ENCODE peak calls at places on chromosomes 7 and 10, in six cellular contexts. M is GM12878, H is H1, L is HepG2, I is HCT116, D is K562. N is an unnamed sample.

GRCh38 chr7:90869335-90869734 is 273.2 kb downstream of the CDK14 start:
- DNase-seq in L (no peak), I (no peak), M (no peak), D (no peak), H (no peak), N (no peak)

GRCh38 chr10:61918989-61919388 is 17.5 kb downstream of the ARID5B start:
- DNase-seq in H (no peak), M (no peak), I (no peak), L (no peak), D (no peak), N (no peak)

GRCh38 chr7:105638942-105639495 is 57.7 kb upstream of the EFCAB10 start:
- DNase-seq in M (no peak), H (peak), I (no peak), D (no peak), L (no peak), N (peak)

GRCh38 chr7:24926623-24927539 is 53.1 kb downstream of the OSBPL3 start:
- DNase-seq in M (no peak), L (no peak), H (no peak), D (no peak), I (no peak), N (no peak)

GRCh38 chr10:45673074-45673628 is 579 bp upstream of the ZFAND4 start:
- DNase-seq in L (peak), M (no peak), H (no peak), I (no peak), D (no peak), N (no peak)

GRCh38 chr7:96284240-96284639 is 37.7 kb downstream of the SLC25A13 start:
- DNase-seq in M (no peak), D (no peak), L (no peak), H (no peak), I (no peak), N (no peak)

GRCh38 chr7:129470411-129470810 is 31.9 kb upstream of the SMKR1 start:
- DNase-seq in H (no peak), D (no peak), I (no peak), L (no peak), M (no peak), N (no peak)

GRCh38 chr10:90912176-90912575 is 8.7 kb downstream of the ANKRD1 start:
- DNase-seq in M (no peak), D (no peak), H (no peak), I (no peak), L (no peak), N (no peak)

GRCh38 chr7:15228891-15229290 is 326.3 kb upstream of the DGKB start:
- DNase-seq in H (no peak), M (no peak), I (no peak), D (no peak), L (no peak), N (no peak)

GRCh38 chr10:15419279-15419874 is 48.3 kb upstream of the FAM171A1 start:
- DNase-seq in D (peak), I (peak), H (no peak), M (no peak), L (peak), N (peak)

GRCh38 chr7:50856821-50857220 is 74.1 kb upstream of the GRB10 start:
- DNase-seq in D (no peak), M (no peak), I (no peak), H (peak), L (no peak), N (no peak)

GRCh38 chr10:130452096-130452495 is 315.9 kb downstream of the GLRX3 start:
- DNase-seq in I (no peak), H (no peak), D (no peak), M (no peak), L (no peak), N (no peak)

GRCh38 chr7:47454066-47454950 is 127.6 kb downstream of the TNS3 start:
- DNase-seq in L (no peak), D (no peak), M (no peak), H (no peak), I (no peak), N (no peak)

GRCh38 chr10:86944907-86945306 is 12.5 kb downstream of the MMRN2 start:
- DNase-seq in D (no peak), H (no peak), I (no peak), L (no peak), M (no peak), N (no peak)

GRCh38 chr7:53642361-53642760 is 606.9 kb downstream of the POM121L12 start:
- DNase-seq in D (no peak), H (no peak), L (no peak), M (no peak), I (no peak), N (no peak)

GRCh38 chr7:74542558-74543117 is 88.9 kb downstream of the GTF2IRD1 start:
- DNase-seq in M (no peak), D (no peak), H (no peak), I (no peak), L (no peak), N (no peak)

GRCh38 chr7:41869091-41869490 is 166.2 kb upstream of the INHBA start:
- DNase-seq in I (no peak), L (no peak), H (no peak), M (no peak), D (no peak), N (no peak)

GRCh38 chr7:42407311-42407710 is 170.3 kb upstream of the GLI3 start:
- DNase-seq in L (no peak), I (no peak), M (no peak), H (no peak), D (no peak), N (no peak)

GRCh38 chr7:138388673-138389491 is 71.2 kb upstream of the TRIM24 start:
- DNase-seq in H (no peak), I (no peak), L (peak), D (peak), M (no peak), N (no peak)

GRCh38 chr10:78408671-78409472 is 375.2 kb downstream of the RPS24 start:
- DNase-seq in M (no peak), L (peak), I (no peak), D (peak), H (no peak), N (no peak)

GRCh38 chr10:125265579-125265955 is 105.2 kb upstream of the CTBP2 start:
- DNase-seq in D (no peak), M (no peak), H (no peak), I (no peak), L (no peak), N (no peak)

GRCh38 chr7:17289074-17289665 is 9.3 kb upstream of the AHR start:
- DNase-seq in L (no peak), I (no peak), M (no peak), D (no peak), H (no peak), N (no peak)

GRCh38 chr7:26233902-26234511 is 32.5 kb downstream of the CBX3 start:
- DNase-seq in D (peak), H (no peak), L (no peak), I (no peak), M (no peak), N (no peak)

GRCh38 chr7:1455241-1455939 is 3.9 kb downstream of the MICALL2 start:
- DNase-seq in M (no peak), D (no peak), L (no peak), H (no peak), I (peak), N (no peak)

GRCh38 chr10:118330295-118331076 is 11.6 kb downstream of the FAM204A start:
- DNase-seq in I (no peak), M (no peak), H (no peak), D (peak), L (no peak), N (no peak)

GRCh38 chr10:118332948-118333710 is 9.0 kb downstream of the FAM204A start:
- DNase-seq in I (no peak), L (peak), H (no peak), M (no peak), D (peak), N (no peak)

GRCh38 chr10:118333871-118334270 is 8.3 kb downstream of the FAM204A start:
- DNase-seq in H (no peak), L (no peak), M (no peak), I (no peak), D (no peak), N (no peak)

GRCh38 chr10:118337356-118337755 is 4.8 kb downstream of the FAM204A start:
- DNase-seq in M (no peak), D (no peak), H (no peak), I (no peak), L (no peak), N (no peak)

GRCh38 chr10:118332247-118332646 is 9.9 kb downstream of the FAM204A start:
- DNase-seq in H (no peak), M (no peak), I (no peak), L (no peak), D (peak), N (no peak)
- TF ChIP-seq ZNF274 in H (no peak), M (no peak), I (no peak), L (no peak), D (no peak), N (no peak)

GRCh38 chr10:21662635-21663034 is 128.6 kb downstream of the MLLT10 start:
- DNase-seq in I (no peak), H (no peak), D (no peak), L (no peak), M (no peak), N (no peak)

GRCh38 chr10:21661087-21661486 is 127.1 kb downstream of the MLLT10 start:
- DNase-seq in M (no peak), D (no peak), L (no peak), H (no peak), I (no peak), N (no peak)

GRCh38 chr10:21661935-21662334 is 127.9 kb downstream of the MLLT10 start:
- DNase-seq in M (no peak), D (no peak), H (no peak), L (no peak), I (no peak), N (no peak)
- TF ChIP-seq YY1 in M (no peak), D (no peak), H (no peak), L (no peak), I (no peak), N (no peak)

GRCh38 chr10:34791228-34791627 is 23.9 kb downstream of the PARD3 start:
- DNase-seq in I (no peak), L (no peak), M (no peak), H (no peak), D (no peak), N (no peak)

GRCh38 chr10:34791947-34792346 is 23.1 kb downstream of the PARD3 start:
- DNase-seq in L (no peak), M (no peak), H (no peak), I (no peak), D (peak), N (no peak)

GRCh38 chr10:34786464-34786863 is 28.6 kb downstream of the PARD3 start:
- DNase-seq in H (no peak), I (no peak), D (no peak), M (no peak), L (no peak), N (no peak)

GRCh38 chr10:34792881-34793280 is 22.2 kb downstream of the PARD3 start:
- DNase-seq in M (no peak), I (no peak), D (no peak), L (no peak), H (no peak), N (no peak)

DNA sequence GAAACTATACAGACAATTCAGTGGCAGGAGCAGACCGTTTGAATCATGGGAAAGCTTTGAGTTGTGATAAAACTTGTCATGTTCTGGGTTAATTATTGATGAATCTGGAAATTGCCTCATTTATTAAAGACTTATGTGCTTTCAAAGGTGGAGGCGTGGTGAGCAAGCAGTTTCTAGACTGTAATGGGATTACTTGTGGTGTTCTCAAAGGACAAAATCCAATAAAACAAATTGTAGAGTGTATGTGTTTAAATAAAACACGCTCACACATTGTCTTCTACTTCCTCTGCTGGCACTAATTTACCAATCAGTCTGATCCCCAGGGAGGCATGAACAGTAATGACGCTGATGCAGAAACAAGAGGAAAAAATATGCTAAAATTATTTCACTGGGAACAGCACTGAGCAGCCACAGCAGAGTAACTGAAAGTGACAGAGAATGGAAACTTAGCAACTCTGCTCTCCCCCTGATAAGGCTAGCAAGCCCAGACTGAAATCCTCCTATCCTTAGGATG is 25.0 kb downstream of the PARD3 start:
- DNase-seq in M (no peak), L (peak), H (no peak), I (no peak), D (peak), N (no peak)
- H3K9ac ChIP-seq in M (no peak), L (no peak), H (no peak), I (no peak), D (no peak), N (no peak)

GRCh38 chr10:32411797-32412498 is 34.0 kb upstream of the CCDC7 start:
- DNase-seq in M (no peak), H (no peak), L (no peak), I (no peak), D (no peak), N (no peak)

GRCh38 chr10:32413513-32413912 is 32.4 kb upstream of the CCDC7 start:
- DNase-seq in I (peak), D (no peak), M (no peak), H (no peak), L (no peak), N (no peak)

GRCh38 chr10:32410569-32410968 is 35.4 kb upstream of the CCDC7 start:
- DNase-seq in L (no peak), H (no peak), D (no peak), M (no peak), I (no peak), N (no peak)

GRCh38 chr10:32409741-32410140 is 36.2 kb upstream of the CCDC7 start:
- DNase-seq in H (no peak), L (no peak), I (no peak), D (no peak), M (no peak), N (no peak)

DNA sequence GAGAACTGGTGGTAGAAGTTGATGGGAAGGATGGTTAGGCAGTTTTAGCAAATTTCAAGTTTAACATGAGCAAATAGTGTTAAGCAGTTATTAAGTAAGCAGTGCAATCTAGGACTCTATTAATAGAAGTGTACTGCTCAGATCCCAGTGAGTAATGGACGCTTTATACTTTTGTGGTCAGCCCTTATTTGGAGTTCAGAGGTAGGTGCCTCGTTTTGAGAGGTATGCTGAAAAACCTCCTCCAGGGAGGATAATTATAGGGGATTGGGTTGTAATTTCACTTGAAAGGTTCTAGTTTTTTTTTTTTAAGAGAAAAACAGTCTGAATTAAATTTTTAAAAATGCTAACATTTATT is 33.5 kb upstream of the CCDC7 start:
- DNase-seq in H (no peak), M (no peak), L (no peak), D (no peak), I (no peak), N (no peak)
- TF ChIP-seq ZNF274 in H (no peak), M (no peak), L (no peak), D (no peak), I (no peak), N (no peak)

GRCh38 chr7:79211724-79212123 is 241.7 kb downstream of the MAGI2 start:
- DNase-seq in M (no peak), D (no peak), H (no peak), I (no peak), L (peak), N (no peak)
- TF ChIP-seq YY1 in M (no peak), D (no peak), H (no peak), I (no peak), L (no peak), N (no peak)

GRCh38 chr10:5574642-5575131 is 49.9 kb downstream of the CALML3 start:
- DNase-seq in M (no peak), H (no peak), D (no peak), L (no peak), I (no peak), N (no peak)
- H3K9ac ChIP-seq in M (no peak), H (no peak), D (no peak), L (no peak), I (no peak), N (no peak)

GRCh38 chr7:107167483-107168232 is 1.1 kb upstream of the HBP1 start:
- DNase-seq in D (peak), I (peak), L (peak), M (no peak), H (no peak), N (peak)
- TF ChIP-seq ZNF274 in D (no peak), I (no peak), L (no peak), M (no peak), H (no peak), N (no peak)

DNA sequence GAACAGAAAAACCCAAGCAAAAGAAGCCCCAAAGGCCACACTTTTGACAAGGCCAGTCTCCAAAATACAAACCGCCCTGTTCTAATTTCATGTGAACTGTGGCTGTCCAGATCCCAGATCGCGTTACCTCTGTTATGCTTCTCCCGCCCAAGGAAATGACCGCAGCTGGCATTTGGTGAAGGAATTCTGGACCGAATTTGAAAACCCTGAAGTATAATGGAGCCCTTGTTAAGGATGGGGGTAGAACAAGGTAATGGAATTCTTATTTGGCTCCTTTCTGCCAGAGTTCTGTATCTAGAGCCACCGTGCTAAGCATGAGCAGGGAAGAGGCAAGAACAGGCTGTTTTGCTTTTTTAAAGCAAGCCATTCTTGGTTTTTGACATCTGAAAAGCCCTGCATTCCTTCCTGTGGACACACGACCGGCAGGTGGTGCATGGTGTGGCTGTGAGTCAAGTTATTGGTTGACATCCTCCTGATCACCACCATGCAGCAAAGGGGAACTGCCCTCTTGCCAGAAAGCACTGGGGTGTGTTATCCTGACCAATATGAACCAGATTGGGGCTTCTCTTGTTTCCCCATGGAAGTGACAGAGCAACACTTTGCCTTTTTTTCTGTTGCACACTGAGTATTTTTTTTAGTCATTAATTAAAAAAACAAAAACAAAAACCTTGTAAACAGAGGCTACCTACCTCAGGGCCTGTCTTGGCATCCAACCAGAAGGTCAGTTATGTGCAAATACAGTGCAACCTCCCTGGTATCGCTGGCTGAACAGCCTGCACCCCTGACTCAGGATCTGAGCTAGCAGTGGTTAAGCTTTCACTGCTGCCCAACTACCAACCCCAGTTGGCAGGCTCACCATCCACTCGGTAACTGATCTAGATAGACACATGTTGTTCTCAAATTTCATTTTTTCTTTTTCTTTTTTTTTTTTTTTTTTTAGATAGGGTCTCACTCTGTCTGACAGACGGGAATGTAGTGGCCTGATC is 14.2 kb downstream of the UCMA start:
- DNase-seq in M (peak), H (peak), D (peak), I (peak), L (peak), N (peak)
- TF ChIP-seq YY1 in M (no peak), H (no peak), D (no peak), I (no peak), L (no peak), N (no peak)

GRCh38 chr7:135842446-135843175 is 94.0 kb upstream of the FAM180A start:
- DNase-seq in H (no peak), I (no peak), L (no peak), M (no peak), D (no peak), N (no peak)
- H3K9ac ChIP-seq in H (no peak), I (no peak), L (no peak), M (no peak), D (no peak), N (no peak)

N was measured in NT2/D1.